ENCODE peak calls at places on chromosomes 1 and 21, in seven cellular contexts. F is CD4-positive, CD25-positive, alpha-beta regulatory T cell; U is neuronal stem cell; M is skeletal muscle cell; I is PC-9; Q is cardiac muscle cell; C is GM06990. S is an unnamed sample.
A peak's percentile ranks its signal among the peaks of the same experiment; 100 is the strongest.

GRCh38 chr1:101733340-101733739 is 263.4 kb downstream of the OLFM3 start:
- DNase-seq in F (no peak), U (no peak), M (no peak), I (no peak), Q (no peak), C (no peak), S (no peak)

GRCh38 chr21:32391755-32392154 is 1.1 kb downstream of the URB1 start:
- DNase-seq in F (no peak), U (no peak), M (no peak), I (no peak), Q (no peak), C (no peak), S (no peak)

GRCh38 chr1:8987881-8988617 is 38.2 kb downstream of the SLC2A7 start:
- DNase-seq in F (peak; percentile 66), U (peak; percentile 44), M (no peak), I (peak; percentile 44), Q (peak; percentile 57), C (peak; percentile 37), S (no peak)

GRCh38 chr1:112849425-112849966 is 106.5 kb downstream of the SLC16A1 start:
- DNase-seq in F (no peak), U (peak; percentile 35), M (no peak), I (peak; percentile 69), Q (peak; percentile 66), C (no peak), S (no peak)

GRCh38 chr21:38759286-38759872 is 46.4 kb upstream of the ETS2 start:
- DNase-seq in F (no peak), U (no peak), M (no peak), I (no peak), Q (peak; percentile 12), C (no peak), S (no peak)

GRCh38 chr1:240337795-240338194 is 246.1 kb downstream of the FMN2 start:
- DNase-seq in F (no peak), U (no peak), M (peak; percentile 92), I (no peak), Q (peak; percentile 48), C (no peak), S (no peak)

GRCh38 chr1:194833111-194833510 is 1646.7 kb upstream of the B3GALT2 start:
- DNase-seq in F (no peak), U (no peak), M (no peak), I (no peak), Q (no peak), C (no peak), S (no peak)

GRCh38 chr1:235329139-235329808 is 904 bp downstream of the GGPS1 start:
- DNase-seq in F (peak; percentile 79), U (no peak), M (no peak), I (no peak), Q (no peak), C (peak; percentile 53), S (no peak)

GRCh38 chr1:185595835-185596667 is 138.1 kb upstream of the HMCN1 start:
- DNase-seq in F (peak; percentile 68), U (peak; percentile 48), M (no peak), I (peak; percentile 52), Q (peak; percentile 59), C (peak; percentile 20), S (no peak)

GRCh38 chr1:175192111-175192629 is 406 bp downstream of the KIAA0040 start:
- DNase-seq in F (peak; percentile 41), U (no peak), M (no peak), I (peak; percentile 56), Q (no peak), C (peak; percentile 29), S (no peak)

GRCh38 chr1:93964777-93965200 is 55.6 kb upstream of the GCLM start:
- DNase-seq in F (no peak), U (no peak), M (peak; percentile 77), I (peak; percentile 90), Q (peak; percentile 67), C (no peak), S (no peak)

GRCh38 chr1:7896994-7897393 is 43.6 kb downstream of the TNFRSF9 start:
- DNase-seq in F (no peak), U (no peak), M (no peak), I (no peak), Q (no peak), C (no peak), S (no peak)

GRCh38 chr1:7899741-7900140 is 40.9 kb downstream of the TNFRSF9 start:
- DNase-seq in F (no peak), U (no peak), M (no peak), I (no peak), Q (peak; percentile 53), C (no peak), S (no peak)

GRCh38 chr1:7898962-7899361 is 41.7 kb downstream of the TNFRSF9 start:
- DNase-seq in F (no peak), U (no peak), M (no peak), I (no peak), Q (no peak), C (no peak), S (no peak)

GRCh38 chr1:7905262-7905661 is 35.4 kb downstream of the TNFRSF9 start:
- DNase-seq in F (no peak), U (no peak), M (no peak), I (no peak), Q (no peak), C (no peak), S (no peak)

DNA sequence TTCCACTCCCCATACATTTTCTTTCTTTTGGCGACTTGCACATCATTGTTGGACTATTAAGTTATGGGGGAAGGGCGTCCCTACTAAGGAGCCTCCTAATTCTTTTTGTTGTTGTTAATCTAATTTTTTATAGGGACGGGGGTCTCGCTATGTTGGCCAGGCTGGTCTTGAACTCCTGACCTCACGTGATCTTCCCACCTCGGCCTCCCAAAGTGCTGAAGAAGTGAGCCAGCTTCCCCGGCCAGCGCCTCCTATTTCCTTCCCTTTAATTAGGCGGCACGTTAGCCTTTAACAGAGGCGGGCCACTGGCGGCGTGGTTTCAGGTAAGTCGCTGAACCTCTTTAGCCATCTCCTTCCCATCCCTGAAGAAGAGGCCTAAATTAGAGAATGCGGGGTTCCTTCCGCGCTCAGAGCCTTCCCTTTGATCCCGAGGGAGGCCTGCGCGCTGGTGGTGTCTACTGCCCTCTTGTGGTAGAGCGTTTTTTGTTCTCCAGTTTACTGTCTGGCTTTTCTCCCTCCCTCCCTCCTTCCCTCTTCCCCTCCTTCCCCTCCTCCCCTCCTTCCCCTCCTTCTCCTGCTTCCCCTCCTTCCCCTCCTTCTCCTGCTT is 38.1 kb downstream of the TNFRSF9 start:
- DNase-seq in F (peak; percentile 70), U (peak; percentile 74), M (no peak), I (peak; percentile 38), Q (peak; percentile 88), C (peak; percentile 26), S (peak; percentile 66)
- H3K4me3 ChIP-seq in F (peak overlapping the region; percentile 55), U (no peak overlapping the region), M (peak overlapping the region; percentile 9), I (no peak overlapping the region), Q (no peak overlapping the region), C (no peak overlapping the region), S (peak overlapping the region; percentile 24)

GRCh38 chr1:74773540-74773939 is 40.6 kb downstream of the TYW3 start:
- DNase-seq in F (no peak), U (no peak), M (no peak), I (no peak), Q (no peak), C (no peak), S (no peak)
- H3K4me3 ChIP-seq in F (no peak overlapping the region), U (no peak overlapping the region), M (no peak overlapping the region), I (no peak overlapping the region), Q (no peak overlapping the region), C (no peak overlapping the region), S (no peak overlapping the region)

GRCh38 chr1:43980255-43981134 is 1.5 kb downstream of the B4GALT2 start:
- DNase-seq in F (no peak), U (no peak), M (no peak), I (no peak), Q (peak; percentile 37), C (no peak), S (no peak)
- H3K4me3 ChIP-seq in F (no peak overlapping the region), U (peak overlapping the region; percentile 72), M (peak overlapping the region; percentile 60), I (peak overlapping the region; percentile 81), Q (peak overlapping the region; percentile 92), C (peak overlapping the region; percentile 70), S (peak overlapping the region; percentile 80)

GRCh38 chr1:58573705-58574591 is 3.1 kb downstream of the TACSTD2 start:
- DNase-seq in F (peak; percentile 80), U (no peak), M (no peak), I (peak; percentile 62), Q (no peak), C (peak; percentile 74), S (no peak)

GRCh38 chr1:58574816-58575215 is 2.2 kb downstream of the TACSTD2 start:
- DNase-seq in F (no peak), U (no peak), M (no peak), I (no peak), Q (no peak), C (no peak), S (no peak)

GRCh38 chr1:58576727-58577675 is at the start of gene TACSTD2:
- DNase-seq in F (no peak), U (no peak), M (no peak), I (peak; percentile 97), Q (peak; percentile 32), C (peak; percentile 50), S (no peak)

GRCh38 chr1:58577676-58578073 is 623 bp upstream of the TACSTD2 start:
- DNase-seq in F (no peak), U (no peak), M (no peak), I (no peak), Q (no peak), C (peak; percentile 29), S (no peak)

DNA sequence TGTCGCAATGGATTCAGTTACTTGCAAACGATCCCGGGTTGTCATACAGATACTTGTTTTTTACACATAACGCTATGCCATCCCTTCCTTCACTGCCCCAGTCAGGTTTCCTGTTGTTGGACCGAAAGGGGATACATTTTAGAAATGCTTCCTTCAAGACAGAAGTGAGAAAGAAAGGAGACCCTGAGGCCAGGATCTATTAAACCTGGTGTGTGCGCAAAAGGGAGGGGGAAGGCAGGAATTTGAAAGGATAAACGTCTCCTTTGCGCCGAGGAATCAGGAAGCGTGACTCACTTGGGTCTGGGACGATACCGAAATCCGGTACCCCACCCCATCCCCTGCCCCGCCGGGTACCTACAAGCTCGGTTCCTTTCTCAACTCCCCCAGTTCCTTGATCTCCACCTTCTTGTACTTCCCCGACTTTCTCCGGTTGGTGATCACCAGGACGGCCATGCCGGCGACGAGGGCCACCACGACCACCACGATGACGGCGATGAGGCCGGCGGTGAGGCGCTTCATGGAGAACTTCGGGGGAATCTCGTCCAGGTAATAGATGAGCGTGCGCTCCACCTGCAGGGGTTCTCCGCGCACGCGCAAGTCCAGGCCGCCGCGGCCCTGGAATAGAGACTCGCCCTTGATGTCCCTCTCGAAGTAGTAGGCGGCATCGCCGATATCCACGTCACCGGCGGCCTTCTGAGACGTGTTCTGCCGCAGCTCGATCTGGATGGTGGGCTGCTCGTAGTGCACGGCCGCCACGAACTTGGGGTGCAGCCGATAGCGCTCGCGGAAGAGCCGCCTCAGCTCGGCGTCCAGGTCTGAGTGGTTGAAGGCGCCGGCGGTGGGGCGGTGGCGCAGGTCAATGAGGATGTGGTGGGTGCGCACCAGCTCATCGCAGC is 973 bp downstream of the TACSTD2 start:
- DNase-seq in F (peak; percentile 9), U (no peak), M (no peak), I (peak; percentile 56), Q (no peak), C (peak; percentile 56), S (no peak)
- H3K4me3 ChIP-seq in F (no peak overlapping the region), U (no peak overlapping the region), M (peak overlapping the region; percentile 35), I (peak overlapping the region; percentile 97), Q (no peak overlapping the region), C (peak overlapping the region; percentile 38), S (no peak overlapping the region)

S was measured in SK-N-MC.